ENCODE peak calls at places on chromosomes 1 and 21, in ten cellular contexts. N, G, W, O, S, L, U, Q, A and X are unnamed samples.

GRCh38 chr1:18815203-18815531 is 44.3 kb downstream of the TAS1R2 start:
- DNase-seq in N (no peak), G (no peak), W (no peak), O (no peak), S (no peak), L (no peak), U (no peak), Q (no peak), A (no peak), X (no peak)

GRCh38 chr1:43873851-43874250 is 59.8 kb upstream of the ARTN start:
- DNase-seq in N (no peak), G (no peak), W (no peak), O (no peak), S (no peak), L (no peak), U (no peak), Q (no peak), A (no peak), X (no peak)

GRCh38 chr1:114040273-114041043 is 61.2 kb downstream of the OLFML3 start:
- DNase-seq in N (peak; percentile 60), G (no peak), W (no peak), O (peak; percentile 8), S (no peak), L (no peak), U (no peak), Q (peak; percentile 40), A (no peak), X (no peak)

GRCh38 chr1:62962014-62962793 is 178.3 kb downstream of the ATG4C start:
- DNase-seq in N (no peak), G (no peak), W (no peak), O (no peak), S (peak; percentile 53), L (no peak), U (no peak), Q (no peak), A (no peak), X (no peak)

GRCh38 chr1:43143441-43143888 is 28.6 kb downstream of the EBNA1BP2 start:
- DNase-seq in N (no peak), G (no peak), W (no peak), O (peak; percentile 5), S (no peak), L (no peak), U (no peak), Q (peak; percentile 47), A (no peak), X (peak; percentile 38)

GRCh38 chr1:5991784-5992033 is 516 bp downstream of the NPHP4 start:
- DNase-seq in N (no peak), G (peak; percentile 65), W (no peak), O (no peak), S (no peak), L (no peak), U (no peak), Q (no peak), A (peak; percentile 21), X (peak; percentile 74)

GRCh38 chr1:230935852-230936251 is 42.8 kb downstream of the TTC13 start:
- DNase-seq in N (no peak), G (no peak), W (no peak), O (no peak), S (no peak), L (no peak), U (no peak), Q (no peak), A (no peak), X (no peak)

GRCh38 chr1:61111084-61112050 is 29.0 kb downstream of the NFIA start:
- DNase-seq in N (no peak), G (no peak), W (no peak), O (no peak), S (no peak), L (no peak), U (no peak), Q (no peak), A (no peak), X (no peak)

GRCh38 chr1:160629286-160630210 is 17.3 kb downstream of the SLAMF1 start:
- DNase-seq in N (no peak), G (no peak), W (no peak), O (peak; percentile 88), S (no peak), L (peak; percentile 31), U (peak; percentile 53), Q (no peak), A (no peak), X (no peak)

GRCh38 chr1:6385673-6386191 is 7.8 kb downstream of the ACOT7 start:
- DNase-seq in N (peak; percentile 97), G (peak; percentile 12), W (peak; percentile 95), O (no peak), S (no peak), L (no peak), U (no peak), Q (peak; percentile 76), A (no peak), X (peak; percentile 88)

GRCh38 chr1:167173516-167174184 is 47.0 kb upstream of the POU2F1 start:
- DNase-seq in N (peak; percentile 36), G (no peak), W (no peak), O (no peak), S (no peak), L (no peak), U (no peak), Q (peak; percentile 85), A (no peak), X (no peak)

GRCh38 chr1:156103521-156103947 is 11.0 kb upstream of the LMNA start:
- DNase-seq in N (peak; percentile 53), G (no peak), W (no peak), O (no peak), S (no peak), L (peak; percentile 54), U (no peak), Q (peak; percentile 86), A (no peak), X (no peak)

GRCh38 chr21:45994086-45994661 is 12.6 kb downstream of the COL6A1 start:
- DNase-seq in N (no peak), G (no peak), W (no peak), O (no peak), S (no peak), L (peak; percentile 12), U (no peak), Q (no peak), A (no peak), X (no peak)

GRCh38 chr21:44517175-44517899 is 22.7 kb downstream of the KRTAP10-1 start:
- DNase-seq in N (no peak), G (no peak), W (peak; percentile 69), O (peak; percentile 18), S (peak; percentile 4), L (no peak), U (no peak), Q (peak; percentile 85), A (no peak), X (no peak)

GRCh38 chr1:152110365-152110859 is 4.8 kb downstream of the TCHH start:
- DNase-seq in N (peak; percentile 62), G (no peak), W (peak; percentile 83), O (peak; percentile 55), S (no peak), L (no peak), U (no peak), Q (peak; percentile 76), A (no peak), X (peak; percentile 69)

GRCh38 chr21:46227811-46228344 is 696 bp downstream of the LSS start:
- DNase-seq in N (no peak), G (no peak), W (no peak), O (no peak), S (no peak), L (no peak), U (no peak), Q (no peak), A (no peak), X (no peak)

GRCh38 chr1:92425617-92426016 is 61.1 kb downstream of the GFI1 start:
- DNase-seq in N (no peak), G (no peak), W (no peak), O (no peak), S (no peak), L (no peak), U (no peak), Q (no peak), A (no peak), X (no peak)

GRCh38 chr1:11052839-11053757 is 6.1 kb upstream of the MASP2 start:
- DNase-seq in N (no peak), G (no peak), W (no peak), O (no peak), S (no peak), L (no peak), U (no peak), Q (no peak), A (no peak), X (no peak)

GRCh38 chr1:20440785-20441200 is 45.2 kb downstream of the CAMK2N1 start:
- DNase-seq in N (peak; percentile 52), G (peak; percentile 10), W (peak; percentile 34), O (peak; percentile 38), S (no peak), L (peak; percentile 42), U (no peak), Q (peak; percentile 73), A (no peak), X (peak; percentile 80)

GRCh38 chr1:159554681-159555080 is 18.9 kb upstream of the OR10J5 start:
- DNase-seq in N (no peak), G (no peak), W (no peak), O (no peak), S (no peak), L (no peak), U (no peak), Q (no peak), A (no peak), X (no peak)

GRCh38 chr1:23481904-23482303 is 2.1 kb downstream of the ASAP3 start:
- DNase-seq in N (no peak), G (no peak), W (no peak), O (no peak), S (no peak), L (no peak), U (no peak), Q (no peak), A (no peak), X (no peak)